ENCODE peak calls at places on chromosomes 5 and 9, in six cellular contexts. One of them, this sample, is unnamed.

GRCh38 chr5:62621280-62621679 is 42.7 kb downstream of the LRRC70 start:
- DNase-seq in H1: peak; percentile 56
- DNase-seq in HCT116: no peak
- DNase-seq in K562: peak; percentile 52
- DNase-seq in HepG2: no peak
- DNase-seq in SK-N-SH: no peak
- DNase-seq in this sample: no peak

GRCh38 chr9:35689601-35690446 is at the start of gene TPM2:
- DNase-seq in H1: peak; percentile 66
- DNase-seq in HCT116: peak; percentile 33
- DNase-seq in K562: peak; percentile 28
- DNase-seq in HepG2: no peak
- DNase-seq in SK-N-SH: peak; percentile 73
- DNase-seq in this sample: no peak

GRCh38 chr5:90398726-90399125 is 10.8 kb downstream of the CETN3 start:
- DNase-seq in H1: no peak
- DNase-seq in HCT116: no peak
- DNase-seq in K562: no peak
- DNase-seq in HepG2: no peak
- DNase-seq in SK-N-SH: no peak
- DNase-seq in this sample: no peak

GRCh38 chr9:126508928-126509327 is 104.8 kb upstream of the LMX1B start:
- DNase-seq in H1: no peak
- DNase-seq in HCT116: no peak
- DNase-seq in K562: no peak
- DNase-seq in HepG2: no peak
- DNase-seq in SK-N-SH: no peak
- DNase-seq in this sample: no peak

GRCh38 chr5:14008819-14009311 is 64.4 kb upstream of the DNAH5 start:
- DNase-seq in H1: no peak
- DNase-seq in HCT116: no peak
- DNase-seq in K562: no peak
- DNase-seq in HepG2: peak; percentile 50
- DNase-seq in SK-N-SH: no peak
- DNase-seq in this sample: peak; percentile 95

GRCh38 chr5:113112435-113112834 is 135.8 kb downstream of the DCP2 start:
- DNase-seq in H1: no peak
- DNase-seq in HCT116: no peak
- DNase-seq in K562: no peak
- DNase-seq in HepG2: no peak
- DNase-seq in SK-N-SH: no peak
- DNase-seq in this sample: no peak

GRCh38 chr5:44665101-44665701 is 143.5 kb upstream of the MRPS30 start:
- DNase-seq in H1: no peak
- DNase-seq in HCT116: peak; percentile 36
- DNase-seq in K562: no peak
- DNase-seq in HepG2: no peak
- DNase-seq in SK-N-SH: no peak
- DNase-seq in this sample: no peak

GRCh38 chr9:27468000-27468399 is 56.1 kb upstream of the IFNK start:
- DNase-seq in H1: no peak
- DNase-seq in HCT116: no peak
- DNase-seq in K562: no peak
- DNase-seq in HepG2: no peak
- DNase-seq in SK-N-SH: no peak
- DNase-seq in this sample: no peak

GRCh38 chr9:83304686-83305085 is 233.5 kb downstream of the FRMD3 start:
- DNase-seq in H1: no peak
- DNase-seq in HCT116: no peak
- DNase-seq in K562: no peak
- DNase-seq in HepG2: no peak
- DNase-seq in SK-N-SH: peak; percentile 77
- DNase-seq in this sample: no peak

GRCh38 chr9:77909306-77909705 is 122.3 kb downstream of the GNAQ start:
- DNase-seq in H1: no peak
- DNase-seq in HCT116: no peak
- DNase-seq in K562: no peak
- DNase-seq in HepG2: no peak
- DNase-seq in SK-N-SH: no peak
- DNase-seq in this sample: no peak

GRCh38 chr9:135761150-135761844 is 59.3 kb downstream of the KCNT1 start:
- DNase-seq in H1: no peak
- DNase-seq in HCT116: no peak
- DNase-seq in K562: no peak
- DNase-seq in HepG2: no peak
- DNase-seq in SK-N-SH: no peak
- DNase-seq in this sample: no peak

GRCh38 chr5:123460296-123460729 is 37.1 kb upstream of the CEP120 start:
- DNase-seq in H1: no peak
- DNase-seq in HCT116: peak; percentile 47
- DNase-seq in K562: peak; percentile 20
- DNase-seq in HepG2: no peak
- DNase-seq in SK-N-SH: no peak
- DNase-seq in this sample: no peak

GRCh38 chr9:99466787-99467186 is 244.7 kb downstream of the SEC61B start:
- DNase-seq in H1: no peak
- DNase-seq in HCT116: no peak
- DNase-seq in K562: no peak
- DNase-seq in HepG2: peak; percentile 34
- DNase-seq in SK-N-SH: no peak
- DNase-seq in this sample: no peak

GRCh38 chr5:27472000-27472763 is 433.8 kb upstream of the CDH9 start:
- DNase-seq in H1: peak; percentile 89
- DNase-seq in HCT116: no peak
- DNase-seq in K562: peak; percentile 65
- DNase-seq in HepG2: peak; percentile 98
- DNase-seq in SK-N-SH: peak; percentile 3
- DNase-seq in this sample: peak; percentile 91

GRCh38 chr5:32436553-32437262 is 7.8 kb downstream of the ZFR start:
- DNase-seq in H1: no peak
- DNase-seq in HCT116: no peak
- DNase-seq in K562: no peak
- DNase-seq in HepG2: no peak
- DNase-seq in SK-N-SH: no peak
- DNase-seq in this sample: no peak

GRCh38 chr9:132479733-132480132 is 69.7 kb downstream of the CFAP77 start:
- DNase-seq in H1: no peak
- DNase-seq in HCT116: no peak
- DNase-seq in K562: no peak
- DNase-seq in HepG2: no peak
- DNase-seq in SK-N-SH: no peak
- DNase-seq in this sample: no peak
- TF ChIP-seq JUND in H1: no peak
- TF ChIP-seq JUND in HCT116: no peak
- TF ChIP-seq JUND in K562: no peak
- TF ChIP-seq JUND in HepG2: no peak
- TF ChIP-seq JUND in SK-N-SH: no peak
- TF ChIP-seq JUND in this sample: no peak

DNA sequence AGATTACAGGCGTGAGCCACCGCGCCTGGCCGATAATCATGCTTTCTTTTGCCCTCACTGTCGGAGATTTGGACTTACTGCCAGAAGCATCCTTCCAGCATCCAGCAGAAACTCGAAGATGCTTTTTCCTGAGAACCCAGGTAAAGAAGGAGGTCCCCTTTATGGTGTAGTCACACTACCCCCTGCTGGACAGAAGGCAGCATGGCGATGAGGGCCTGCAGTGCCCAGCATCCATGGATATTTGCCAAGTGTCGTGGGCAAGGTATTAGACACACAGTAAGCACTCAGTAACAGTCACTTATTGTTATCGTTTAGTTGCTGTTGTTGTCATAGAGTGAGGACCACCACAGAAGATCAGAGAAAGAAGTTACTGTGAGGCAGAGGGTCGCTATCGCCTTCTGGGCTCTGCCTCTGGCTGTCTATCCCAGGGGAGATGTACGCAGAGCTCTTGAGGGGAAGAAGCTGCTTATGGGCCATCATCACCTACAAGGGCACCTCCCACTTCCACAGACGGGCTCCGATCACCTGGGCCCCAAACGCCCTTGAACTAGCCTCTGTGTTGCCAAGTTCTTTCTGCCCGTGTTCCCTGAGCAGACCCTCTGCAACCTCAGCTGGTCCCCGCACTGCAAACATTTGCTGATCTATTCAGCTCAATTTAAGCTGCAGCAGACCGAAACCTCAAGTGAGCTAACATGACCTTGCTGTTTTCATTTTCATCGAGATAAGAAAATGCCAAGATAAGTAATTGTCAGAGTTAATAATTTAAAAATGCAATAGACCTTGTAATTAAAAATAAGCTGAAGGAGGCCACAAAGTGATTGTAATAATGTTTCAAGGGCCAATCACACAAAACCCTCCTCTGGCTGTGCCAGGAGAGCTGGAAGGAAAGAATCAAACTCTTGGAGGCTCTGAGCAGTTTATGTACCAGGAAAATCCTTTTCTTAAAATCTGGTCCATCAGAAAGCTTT is 23.9 kb downstream of the C5orf15 start:
- DNase-seq in H1: no peak
- DNase-seq in HCT116: peak; percentile 46
- DNase-seq in K562: peak; percentile 79
- DNase-seq in HepG2: peak; percentile 47
- DNase-seq in SK-N-SH: peak; percentile 81
- DNase-seq in this sample: peak; percentile 72
- TF ChIP-seq JUND in H1: no peak
- TF ChIP-seq JUND in HCT116: no peak
- TF ChIP-seq JUND in K562: no peak
- TF ChIP-seq JUND in HepG2: no peak
- TF ChIP-seq JUND in SK-N-SH: no peak
- TF ChIP-seq JUND in this sample: no peak

GRCh38 chr9:137970098-137970497 is 92.5 kb downstream of the CACNA1B start:
- DNase-seq in H1: no peak
- DNase-seq in HCT116: no peak
- DNase-seq in K562: no peak
- DNase-seq in HepG2: no peak
- DNase-seq in SK-N-SH: peak; percentile 3
- DNase-seq in this sample: no peak

GRCh38 chr9:137970686-137971476 is 93.3 kb downstream of the CACNA1B start:
- DNase-seq in H1: no peak
- DNase-seq in HCT116: no peak
- DNase-seq in K562: no peak
- DNase-seq in HepG2: peak; percentile 15
- DNase-seq in SK-N-SH: peak; percentile 77
- DNase-seq in this sample: no peak

GRCh38 chr9:137969008-137969407 is 91.4 kb downstream of the CACNA1B start:
- DNase-seq in H1: no peak
- DNase-seq in HCT116: no peak
- DNase-seq in K562: no peak
- DNase-seq in HepG2: no peak
- DNase-seq in SK-N-SH: peak; percentile 15
- DNase-seq in this sample: no peak

GRCh38 chr9:137968235-137968634 is 90.7 kb downstream of the CACNA1B start:
- DNase-seq in H1: no peak
- DNase-seq in HCT116: no peak
- DNase-seq in K562: peak; percentile 40
- DNase-seq in HepG2: no peak
- DNase-seq in SK-N-SH: peak; percentile 39
- DNase-seq in this sample: no peak

DNA sequence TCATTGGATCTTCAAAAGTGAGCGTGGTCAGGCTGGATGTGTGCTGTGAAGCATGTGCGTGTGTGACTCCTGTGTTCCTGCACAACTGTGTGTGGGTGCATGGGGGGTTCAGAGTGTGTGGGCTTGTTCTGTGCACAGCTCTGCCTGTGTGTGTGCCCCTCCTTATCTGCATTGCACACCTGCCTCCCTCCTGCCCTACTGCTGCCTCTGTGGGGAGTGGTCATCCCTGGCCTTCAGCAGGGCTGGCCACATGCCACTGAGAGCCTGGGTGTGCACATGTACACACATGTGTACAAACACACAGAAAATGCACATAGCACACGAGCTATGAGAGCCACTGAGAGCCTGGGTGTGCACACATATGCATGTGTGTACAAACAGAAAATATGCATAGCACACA is 92.1 kb downstream of the CACNA1B start:
- DNase-seq in H1: no peak
- DNase-seq in HCT116: no peak
- DNase-seq in K562: no peak
- DNase-seq in HepG2: no peak
- DNase-seq in SK-N-SH: no peak
- DNase-seq in this sample: no peak
- TF ChIP-seq JUND in H1: no peak
- TF ChIP-seq JUND in HCT116: no peak
- TF ChIP-seq JUND in K562: no peak
- TF ChIP-seq JUND in HepG2: no peak
- TF ChIP-seq JUND in SK-N-SH: no peak
- TF ChIP-seq JUND in this sample: no peak

GRCh38 chr9:7780261-7780988 is 19.2 kb downstream of the DMAC1 start:
- DNase-seq in H1: no peak
- DNase-seq in HCT116: no peak
- DNase-seq in K562: no peak
- DNase-seq in HepG2: no peak
- DNase-seq in SK-N-SH: no peak
- DNase-seq in this sample: no peak
- TF ChIP-seq JUND in H1: no peak
- TF ChIP-seq JUND in HCT116: no peak
- TF ChIP-seq JUND in K562: no peak
- TF ChIP-seq JUND in HepG2: no peak
- TF ChIP-seq JUND in SK-N-SH: no peak
- TF ChIP-seq JUND in this sample: no peak

DNA sequence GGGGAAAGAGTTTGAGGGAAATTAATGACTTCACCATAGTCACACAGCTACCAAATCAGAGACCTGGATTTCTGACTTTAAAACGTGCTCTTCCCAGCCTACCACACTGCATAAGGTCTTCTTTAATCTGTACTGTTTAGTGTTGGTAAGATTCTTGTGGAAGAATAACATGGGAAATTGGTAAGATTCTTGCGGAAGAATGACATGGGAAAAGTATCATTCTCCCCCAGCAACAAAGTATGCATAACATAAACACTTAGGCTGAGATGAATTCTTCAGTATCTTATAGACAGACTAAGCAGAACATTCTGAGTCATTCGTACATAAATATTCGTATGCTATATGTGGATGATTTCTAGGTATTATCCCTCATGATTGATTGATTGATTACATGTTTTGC is 170.4 kb downstream of the FOCAD start:
- DNase-seq in H1: no peak
- DNase-seq in HCT116: no peak
- DNase-seq in K562: no peak
- DNase-seq in HepG2: no peak
- DNase-seq in SK-N-SH: no peak
- DNase-seq in this sample: no peak
- TF ChIP-seq JUND in H1: no peak
- TF ChIP-seq JUND in HCT116: no peak
- TF ChIP-seq JUND in K562: no peak
- TF ChIP-seq JUND in HepG2: no peak
- TF ChIP-seq JUND in SK-N-SH: no peak
- TF ChIP-seq JUND in this sample: no peak

GRCh38 chr9:343773-344172 is 129.1 kb downstream of the DOCK8 start:
- DNase-seq in H1: no peak
- DNase-seq in HCT116: no peak
- DNase-seq in K562: no peak
- DNase-seq in HepG2: no peak
- DNase-seq in SK-N-SH: no peak
- DNase-seq in this sample: no peak
- TF ChIP-seq JUND in H1: no peak
- TF ChIP-seq JUND in HCT116: no peak
- TF ChIP-seq JUND in K562: no peak
- TF ChIP-seq JUND in HepG2: no peak
- TF ChIP-seq JUND in SK-N-SH: no peak
- TF ChIP-seq JUND in this sample: no peak